ENCODE peak calls at places on chromosomes 12 and 14, in ten cellular contexts. M is fibroblast of lung; W is esophagus squamous epithelium; A is osteoblast; Y is thoracic aorta; V is aorta; S is CD8-positive, alpha-beta T cell; X is right cardiac atrium; R is mammary epithelial cell; O is left lung. I is an unnamed sample.

GRCh38 chr12:12913626-12914388 is 22.4 kb downstream of the GPRC5A start:
- DNase-seq in M (no peak), O (no peak), R (no peak), W (no peak), S (no peak), Y (no peak), V (no peak), X (no peak), A (no peak), I (no peak)

GRCh38 chr14:60310086-60310684 is 61.2 kb downstream of the PPM1A start:
- DNase-seq in V (no peak), A (no peak), Y (no peak), S (no peak), O (no peak), W (no peak), M (no peak), X (no peak), R (no peak), I (no peak)

GRCh38 chr14:64584185-64584584 is 34.4 kb downstream of the PPP1R36 start:
- DNase-seq in S (no peak), V (no peak), X (no peak), R (no peak), M (no peak), Y (no peak), A (no peak), W (no peak), O (no peak), I (no peak)

GRCh38 chr14:97833291-97833690 is 1036.1 kb downstream of the VRK1 start:
- DNase-seq in V (no peak), M (no peak), A (no peak), Y (no peak), W (no peak), R (no peak), O (no peak), X (no peak), S (no peak), I (no peak)

GRCh38 chr12:121038861-121039654 is at the start of gene OASL:
- DNase-seq in W (no peak), M (peak; percentile 80), R (peak; percentile 88), A (peak; percentile 83), S (peak; percentile 72), O (peak; percentile 62), X (no peak), V (no peak), Y (no peak), I (peak; percentile 40)

GRCh38 chr12:15322164-15323054 is at the start of gene PTPRO:
- DNase-seq in Y (no peak), O (no peak), W (no peak), V (peak; percentile 82), M (no peak), R (peak; percentile 23), A (no peak), X (peak; percentile 56), S (no peak), I (peak; percentile 13)

GRCh38 chr12:16076553-16076952 is 165.4 kb downstream of the DERA start:
- DNase-seq in S (no peak), R (peak; percentile 38), Y (no peak), A (peak; percentile 18), O (no peak), W (no peak), X (no peak), V (no peak), M (peak; percentile 12), I (peak; percentile 9)

GRCh38 chr12:89192419-89192818 is 159.9 kb downstream of the DUSP6 start:
- DNase-seq in R (no peak), S (no peak), V (no peak), A (no peak), W (no peak), X (no peak), Y (no peak), O (no peak), M (peak; percentile 52), I (no peak)

GRCh38 chr14:61296707-61297502 is 15.8 kb upstream of the TMEM30B start:
- DNase-seq in V (no peak), S (no peak), M (peak; percentile 68), X (no peak), R (peak; percentile 37), W (no peak), O (no peak), Y (no peak), A (no peak), I (no peak)

GRCh38 chr12:124877423-124877822 is 13.8 kb upstream of the SCARB1 start:
- DNase-seq in W (no peak), Y (no peak), A (no peak), R (no peak), S (no peak), O (no peak), M (no peak), V (no peak), X (no peak), I (no peak)

GRCh38 chr12:3869860-3870259 is 3.3 kb downstream of the PARP11 start:
- DNase-seq in R (no peak), M (no peak), W (no peak), S (peak; percentile 25), V (no peak), O (no peak), X (no peak), Y (no peak), A (peak; percentile 36), I (no peak)

GRCh38 chr14:32472081-32472480 is 143.0 kb downstream of the AKAP6 start:
- DNase-seq in M (no peak), A (no peak), X (no peak), W (no peak), S (no peak), Y (no peak), O (no peak), R (no peak), V (no peak), I (no peak)

GRCh38 chr14:99137001-99137700 is 134.8 kb downstream of the BCL11B start:
- DNase-seq in W (no peak), X (no peak), S (peak; percentile 9), Y (no peak), O (no peak), A (peak; percentile 22), M (no peak), V (no peak), R (no peak), I (no peak)

GRCh38 chr12:124327362-124328043 is 32.6 kb downstream of the RFLNA start:
- DNase-seq in X (no peak), M (no peak), S (no peak), Y (no peak), W (no peak), A (no peak), V (no peak), O (no peak), R (no peak), I (no peak)

GRCh38 chr14:105908481-105908911 is 382.1 kb downstream of the TMEM121 start:
- DNase-seq in A (peak; percentile 51), S (no peak), W (no peak), R (no peak), O (no peak), Y (no peak), X (peak; percentile 4), V (no peak), M (no peak), I (no peak)

DNA sequence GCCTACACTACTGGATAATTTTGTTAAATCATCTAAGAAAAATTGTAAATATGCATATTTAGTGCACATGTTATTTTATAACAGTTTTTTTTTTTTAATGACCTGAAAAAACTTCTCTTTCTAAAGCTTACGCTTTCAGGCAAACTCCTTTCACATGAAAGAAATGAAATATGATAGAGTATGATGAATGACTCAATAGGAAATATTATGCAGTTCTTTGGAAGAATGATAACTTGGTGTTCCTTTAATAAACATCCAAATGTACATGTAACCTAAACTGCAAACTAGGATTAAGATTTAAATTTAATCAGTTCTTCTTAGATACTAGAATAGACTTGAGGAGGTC is 136.6 kb downstream of the FGD4 start:
- DNase-seq in Y (no peak), W (no peak), X (no peak), R (no peak), M (no peak), A (no peak), V (no peak), S (no peak), O (no peak), I (no peak)
- H3K4me1 ChIP-seq in Y (peaks cover 36% of the 10 kb centered on the region), W (peaks cover 14% of the 10 kb centered on the region), X (peaks cover 5% of the 10 kb centered on the region), R (peaks cover 36% of the 10 kb centered on the region), M (peaks cover 5% of the 10 kb centered on the region), A (peaks cover 19% of the 10 kb centered on the region), V (peaks cover 5% of the 10 kb centered on the region), S (no peaks in the 10 kb centered on the region), O (peaks cover 11% of the 10 kb centered on the region), I (peaks cover 57% of the 10 kb centered on the region)

DNA sequence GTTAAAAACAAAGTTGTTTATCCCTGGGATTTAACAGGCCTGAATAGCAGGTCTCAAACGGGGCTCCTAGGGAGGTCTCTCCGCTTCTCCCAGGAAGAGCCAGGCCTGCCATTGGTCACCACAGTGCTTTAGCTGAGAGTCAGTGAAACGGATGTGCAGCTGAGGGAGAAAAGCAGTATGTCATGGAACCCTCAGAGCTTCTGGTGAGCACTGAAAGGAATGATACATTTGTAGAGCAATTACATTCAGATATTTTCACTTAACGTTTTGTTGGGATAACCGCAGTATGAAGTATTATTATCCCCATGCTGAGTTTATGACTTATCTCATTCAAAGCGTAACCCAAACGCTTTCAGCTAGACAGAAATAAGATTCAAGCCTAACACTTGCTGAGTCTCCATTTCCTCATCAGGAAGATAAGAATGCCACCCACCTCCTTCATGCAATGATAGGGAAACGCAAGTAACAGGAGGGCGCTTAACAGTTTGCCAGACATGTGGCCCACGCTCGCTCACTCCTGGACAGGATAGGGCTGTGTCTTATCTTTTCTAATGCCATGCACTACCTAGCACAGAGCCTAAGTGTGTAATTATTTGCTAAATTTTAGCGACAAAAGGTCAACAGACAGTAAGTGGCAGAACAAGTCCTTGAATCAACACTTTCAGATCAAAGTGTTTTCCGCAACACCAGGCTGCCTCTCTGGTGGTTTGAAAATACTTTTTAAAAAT is 28.2 kb downstream of the DAD1 start:
- DNase-seq in V (no peak), O (no peak), A (peak; percentile 22), S (peak; percentile 36), Y (no peak), X (no peak), W (no peak), R (no peak), M (no peak), I (peak; percentile 53)
- H3K27ac ChIP-seq in V (no peak overlapping the region), O (peak overlapping the region; percentile 60), A (no peak overlapping the region), S (peak overlapping the region; percentile 61), Y (no peak overlapping the region), X (no peak overlapping the region), W (peak overlapping the region; percentile 77), R (no peak overlapping the region), M (no peak overlapping the region), I (peak overlapping the region; percentile 68)

DNA sequence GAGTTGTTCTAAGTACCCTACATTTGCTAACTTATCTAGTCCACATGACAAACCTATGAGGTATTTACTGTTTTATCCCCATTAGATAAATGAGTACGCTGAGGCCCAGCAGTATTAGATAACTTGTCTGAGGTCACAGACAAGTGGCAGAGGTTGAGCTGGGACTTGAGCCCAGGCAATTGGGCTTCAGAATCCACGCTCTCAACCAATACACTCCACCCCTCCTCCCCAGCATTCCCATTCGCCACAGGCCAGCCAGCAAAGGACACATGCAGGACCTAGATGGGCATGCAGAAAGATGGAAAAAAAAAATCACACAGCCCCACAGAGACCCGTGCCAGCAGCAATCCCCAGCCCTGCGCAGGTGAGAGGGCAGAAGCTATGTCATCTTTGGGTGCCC is 12.4 kb downstream of the HDAC7 start:
- DNase-seq in M (no peak), Y (no peak), X (peak; percentile 80), O (no peak), A (no peak), S (no peak), V (no peak), W (no peak), R (no peak), I (no peak)
- H3K4me3 ChIP-seq in M (no peak overlapping the region), Y (no peak overlapping the region), X (no peak overlapping the region), O (no peak overlapping the region), A (no peak overlapping the region), S (peak overlapping the region; percentile 43), V (no peak overlapping the region), W (no peak overlapping the region), R (no peak overlapping the region), I (no peak overlapping the region)

GRCh38 chr12:6078378-6079083 is 45.9 kb downstream of the VWF start:
- DNase-seq in V (no peak), R (peak; percentile 37), W (no peak), M (no peak), S (no peak), O (no peak), X (peak; percentile 18), A (peak; percentile 72), Y (no peak), I (no peak)
- H3K4me1 ChIP-seq in V (no peaks in the 10 kb centered on the region), R (peaks cover 6% of the 10 kb centered on the region), W (peaks cover 24% of the 10 kb centered on the region), M (peaks cover 4% of the 10 kb centered on the region), S (peaks cover 20% of the 10 kb centered on the region), O (peaks cover 7% of the 10 kb centered on the region), X (peaks cover 11% of the 10 kb centered on the region), A (peaks cover 16% of the 10 kb centered on the region), Y (no peaks in the 10 kb centered on the region), I (no peaks in the 10 kb centered on the region)

I was measured in body of pancreas.